ENCODE peak calls at places on chromosomes 7 and 10, in six cellular contexts. V, I, S, E, O and M are unnamed samples.

GRCh38 chr10:132685921-132686680 is 99.8 kb downstream of the NKX6-2 start:
- DNase-seq in V (no peak), I (peak), S (no peak), E (no peak), O (no peak), M (no peak)

GRCh38 chr7:105439174-105439893 is 50.6 kb upstream of the SRPK2 start:
- DNase-seq in V (no peak), I (no peak), S (peak), E (no peak), O (peak), M (no peak)

GRCh38 chr7:4836206-4836661 is 25.6 kb downstream of the PAPOLB start:
- DNase-seq in V (no peak), I (no peak), S (no peak), E (no peak), O (no peak), M (no peak)

GRCh38 chr7:69728299-69728698 is 130.0 kb downstream of the AUTS2 start:
- DNase-seq in V (no peak), I (no peak), S (no peak), E (no peak), O (no peak), M (no peak)

GRCh38 chr7:33687601-33688000 is 217.7 kb upstream of the BMPER start:
- DNase-seq in V (no peak), I (no peak), S (no peak), E (no peak), O (no peak), M (no peak)

GRCh38 chr7:102912742-102913141 is at the start of gene LRRC17:
- DNase-seq in V (peak), I (no peak), S (peak), E (peak), O (peak), M (peak)

GRCh38 chr7:55472928-55473725 is 99.2 kb downstream of the VOPP1 start:
- DNase-seq in V (no peak), I (no peak), S (no peak), E (no peak), O (no peak), M (no peak)

GRCh38 chr10:34157501-34157900 is 657.6 kb downstream of the PARD3 start:
- DNase-seq in V (no peak), I (no peak), S (peak), E (no peak), O (no peak), M (no peak)

GRCh38 chr7:157993406-157994105 is 594.1 kb downstream of the PTPRN2 start:
- DNase-seq in V (no peak), I (no peak), S (no peak), E (no peak), O (no peak), M (no peak)

GRCh38 chr10:125933693-125934092 is 37.3 kb downstream of the FANK1 start:
- DNase-seq in V (no peak), I (no peak), S (no peak), E (no peak), O (no peak), M (no peak)

GRCh38 chr10:118116555-118117311 is 70.0 kb upstream of the RAB11FIP2 start:
- DNase-seq in V (peak), I (no peak), S (no peak), E (no peak), O (no peak), M (no peak)

GRCh38 chr7:82615527-82615926 is 171.9 kb upstream of the CACNA2D1 start:
- DNase-seq in V (no peak), I (no peak), S (no peak), E (no peak), O (no peak), M (no peak)

GRCh38 chr7:8086239-8086638 is 117.6 kb downstream of the GLCCI1 start:
- DNase-seq in V (no peak), I (no peak), S (no peak), E (no peak), O (no peak), M (no peak)

GRCh38 chr10:1229574-1229973 is 173.4 kb downstream of the WDR37 start:
- DNase-seq in V (no peak), I (no peak), S (no peak), E (no peak), O (no peak), M (no peak)

GRCh38 chr7:116687801-116688201 is 15.8 kb downstream of the MET start:
- DNase-seq in V (no peak), I (no peak), S (peak), E (no peak), O (peak), M (no peak)

GRCh38 chr10:69327463-69328345 is 49.4 kb downstream of the HK1 start:
- DNase-seq in V (no peak), I (no peak), S (peak), E (no peak), O (peak), M (peak)

GRCh38 chr7:23471090-23471859 is 984 bp upstream of the IGF2BP3 start:
- DNase-seq in V (peak), I (peak), S (peak), E (peak), O (peak), M (no peak)

GRCh38 chr7:80037689-80038088 is 96.9 kb upstream of the GNAI1 start:
- DNase-seq in V (no peak), I (no peak), S (no peak), E (no peak), O (no peak), M (no peak)

GRCh38 chr10:122675278-122675677 is 24.4 kb downstream of the C10orf120 start:
- DNase-seq in V (no peak), I (no peak), S (no peak), E (no peak), O (no peak), M (no peak)